ENCODE peak calls at places on chromosome 9, in four cellular contexts. One of them, this sample, is unnamed.

GRCh38 chr9:120571443-120572257 is 8.3 kb downstream of the CDK5RAP2 start:
- DNase-seq in H1: no peak
- DNase-seq in IMR-90: peak; percentile 85
- DNase-seq in mesenchymal stem cell: no peak
- DNase-seq in this sample: no peak

GRCh38 chr9:96116275-96117051 is 185.5 kb downstream of the HSD17B3 start:
- DNase-seq in H1: no peak
- DNase-seq in IMR-90: no peak
- DNase-seq in mesenchymal stem cell: no peak
- DNase-seq in this sample: no peak

GRCh38 chr9:133184971-133185370 is 21.3 kb upstream of the GBGT1 start:
- DNase-seq in H1: no peak
- DNase-seq in IMR-90: peak; percentile 62
- DNase-seq in mesenchymal stem cell: peak; percentile 82
- DNase-seq in this sample: no peak

GRCh38 chr9:127943746-127944145 is 6.1 kb upstream of the DPM2 start:
- DNase-seq in H1: peak; percentile 93
- DNase-seq in IMR-90: peak; percentile 73
- DNase-seq in mesenchymal stem cell: peak; percentile 79
- DNase-seq in this sample: peak; percentile 71

GRCh38 chr9:112664541-112664940 is 53.4 kb downstream of the INIP start:
- DNase-seq in H1: no peak
- DNase-seq in IMR-90: no peak
- DNase-seq in mesenchymal stem cell: no peak
- DNase-seq in this sample: no peak

GRCh38 chr9:130870491-130871381 is 25.9 kb downstream of the QRFP start:
- DNase-seq in H1: no peak
- DNase-seq in IMR-90: no peak
- DNase-seq in mesenchymal stem cell: no peak
- DNase-seq in this sample: no peak

GRCh38 chr9:4315582-4316215 is 15.8 kb upstream of the GLIS3 start:
- DNase-seq in H1: peak; percentile 90
- DNase-seq in IMR-90: peak; percentile 69
- DNase-seq in mesenchymal stem cell: peak; percentile 67
- DNase-seq in this sample: peak; percentile 51

GRCh38 chr9:136059321-136059791 is 35.7 kb downstream of the NACC2 start:
- DNase-seq in H1: no peak
- DNase-seq in IMR-90: no peak
- DNase-seq in mesenchymal stem cell: no peak
- DNase-seq in this sample: no peak

GRCh38 chr9:68844623-68845612 is 139.9 kb downstream of the PIP5K1B start:
- DNase-seq in H1: peak; percentile 71
- DNase-seq in IMR-90: peak; percentile 8
- DNase-seq in mesenchymal stem cell: peak; percentile 23
- DNase-seq in this sample: no peak

GRCh38 chr9:114389612-114390368 is 2.0 kb upstream of the AKNA start:
- DNase-seq in H1: no peak
- DNase-seq in IMR-90: no peak
- DNase-seq in mesenchymal stem cell: no peak
- DNase-seq in this sample: no peak

GRCh38 chr9:116952434-116952805 is 265.3 kb downstream of the TRIM32 start:
- DNase-seq in H1: no peak
- DNase-seq in IMR-90: no peak
- DNase-seq in mesenchymal stem cell: no peak
- DNase-seq in this sample: no peak

GRCh38 chr9:134484479-134484878 is 157.1 kb upstream of the COL5A1 start:
- DNase-seq in H1: no peak
- DNase-seq in IMR-90: no peak
- DNase-seq in mesenchymal stem cell: no peak
- DNase-seq in this sample: no peak

GRCh38 chr9:18666987-18667772 is 193.2 kb downstream of the ADAMTSL1 start:
- DNase-seq in H1: no peak
- DNase-seq in IMR-90: peak; percentile 43
- DNase-seq in mesenchymal stem cell: no peak
- DNase-seq in this sample: no peak

GRCh38 chr9:87579761-87580626 is 82.3 kb downstream of the DAPK1 start:
- DNase-seq in H1: no peak
- DNase-seq in IMR-90: no peak
- DNase-seq in mesenchymal stem cell: peak; percentile 75
- DNase-seq in this sample: no peak

GRCh38 chr9:110580850-110581249 is 1.3 kb upstream of the SVEP1 start:
- DNase-seq in H1: no peak
- DNase-seq in IMR-90: peak; percentile 57
- DNase-seq in mesenchymal stem cell: no peak
- DNase-seq in this sample: no peak

GRCh38 chr9:86126998-86127972 is 27.9 kb upstream of the GOLM1 start:
- DNase-seq in H1: peak; percentile 77
- DNase-seq in IMR-90: peak; percentile 74
- DNase-seq in mesenchymal stem cell: peak; percentile 88
- DNase-seq in this sample: peak; percentile 92

GRCh38 chr9:134561427-134562145 is 80.0 kb upstream of the COL5A1 start:
- DNase-seq in H1: peak; percentile 7
- DNase-seq in IMR-90: no peak
- DNase-seq in mesenchymal stem cell: no peak
- DNase-seq in this sample: no peak

GRCh38 chr9:128155736-128156500 is 4.1 kb upstream of the BBLN start:
- DNase-seq in H1: no peak
- DNase-seq in IMR-90: no peak
- DNase-seq in mesenchymal stem cell: no peak
- DNase-seq in this sample: no peak

GRCh38 chr9:128162215-128163026 is 2.4 kb downstream of the BBLN start:
- DNase-seq in H1: no peak
- DNase-seq in IMR-90: no peak
- DNase-seq in mesenchymal stem cell: no peak
- DNase-seq in this sample: no peak

GRCh38 chr9:112761912-112762651 is 11.5 kb downstream of the SNX30 start:
- DNase-seq in H1: no peak
- DNase-seq in IMR-90: peak; percentile 88
- DNase-seq in mesenchymal stem cell: peak; percentile 80
- DNase-seq in this sample: no peak

GRCh38 chr9:5269249-5269715 is 35.2 kb downstream of the RLN2 start:
- DNase-seq in H1: no peak
- DNase-seq in IMR-90: peak; percentile 54
- DNase-seq in mesenchymal stem cell: peak; percentile 54
- DNase-seq in this sample: no peak

GRCh38 chr9:93120846-93121315 is 13.2 kb downstream of the NINJ1 start:
- DNase-seq in H1: no peak
- DNase-seq in IMR-90: no peak
- DNase-seq in mesenchymal stem cell: no peak
- DNase-seq in this sample: no peak

GRCh38 chr9:89614319-89614892 is 9.6 kb downstream of the GADD45G start:
- DNase-seq in H1: no peak
- DNase-seq in IMR-90: no peak
- DNase-seq in mesenchymal stem cell: peak; percentile 57
- DNase-seq in this sample: no peak

GRCh38 chr9:118533101-118533500 is 828.9 kb downstream of the TLR4 start:
- DNase-seq in H1: no peak
- DNase-seq in IMR-90: no peak
- DNase-seq in mesenchymal stem cell: peak; percentile 17
- DNase-seq in this sample: no peak

GRCh38 chr9:68998344-68998743 is 15.6 kb downstream of the PRKACG start:
- DNase-seq in H1: no peak
- DNase-seq in IMR-90: no peak
- DNase-seq in mesenchymal stem cell: peak; percentile 8
- DNase-seq in this sample: no peak

GRCh38 chr9:129685220-129685932 is 19.9 kb downstream of the PRRX2 start:
- DNase-seq in H1: no peak
- DNase-seq in IMR-90: peak; percentile 63
- DNase-seq in mesenchymal stem cell: peak; percentile 35
- DNase-seq in this sample: no peak

GRCh38 chr9:94613003-94613402 is 19.4 kb upstream of the FBP2 start:
- DNase-seq in H1: no peak
- DNase-seq in IMR-90: no peak
- DNase-seq in mesenchymal stem cell: no peak
- DNase-seq in this sample: no peak

GRCh38 chr9:20197976-20198685 is 409.3 kb upstream of the SLC24A2 start:
- DNase-seq in H1: no peak
- DNase-seq in IMR-90: no peak
- DNase-seq in mesenchymal stem cell: no peak
- DNase-seq in this sample: no peak

GRCh38 chr9:76353280-76353679 is 40.9 kb downstream of the RFK start:
- DNase-seq in H1: no peak
- DNase-seq in IMR-90: no peak
- DNase-seq in mesenchymal stem cell: peak; percentile 14
- DNase-seq in this sample: no peak

GRCh38 chr9:111627260-111627963 is 3.7 kb upstream of the DNAJC25 start:
- DNase-seq in H1: no peak
- DNase-seq in IMR-90: no peak
- DNase-seq in mesenchymal stem cell: no peak
- DNase-seq in this sample: no peak

GRCh38 chr9:87573841-87574342 is 76.2 kb downstream of the DAPK1 start:
- DNase-seq in H1: no peak
- DNase-seq in IMR-90: peak; percentile 34
- DNase-seq in mesenchymal stem cell: no peak
- DNase-seq in this sample: no peak

GRCh38 chr9:75712690-75713089 is 177.8 kb upstream of the PCSK5 start:
- DNase-seq in H1: no peak
- DNase-seq in IMR-90: no peak
- DNase-seq in mesenchymal stem cell: no peak
- DNase-seq in this sample: no peak

GRCh38 chr9:3857673-3858072 is 331.9 kb upstream of the RFX3 start:
- DNase-seq in H1: no peak
- DNase-seq in IMR-90: peak; percentile 77
- DNase-seq in mesenchymal stem cell: peak; percentile 23
- DNase-seq in this sample: no peak

GRCh38 chr9:79166005-79166404 is 405.8 kb upstream of the TLE4 start:
- DNase-seq in H1: no peak
- DNase-seq in IMR-90: peak; percentile 20
- DNase-seq in mesenchymal stem cell: peak; percentile 76
- DNase-seq in this sample: no peak

GRCh38 chr9:128412120-128412790 is 8.4 kb upstream of the CERCAM start:
- DNase-seq in H1: peak; percentile 100
- DNase-seq in IMR-90: peak; percentile 31
- DNase-seq in mesenchymal stem cell: peak; percentile 35
- DNase-seq in this sample: peak; percentile 72

GRCh38 chr9:111944467-111944866 is 47.9 kb downstream of the UGCG start:
- DNase-seq in H1: no peak
- DNase-seq in IMR-90: peak; percentile 74
- DNase-seq in mesenchymal stem cell: peak; percentile 81
- DNase-seq in this sample: no peak

GRCh38 chr9:93043122-93043521 is 15.4 kb upstream of the SUSD3 start:
- DNase-seq in H1: no peak
- DNase-seq in IMR-90: no peak
- DNase-seq in mesenchymal stem cell: no peak
- DNase-seq in this sample: no peak

GRCh38 chr9:137371521-137371941 is 51.4 kb downstream of the EXD3 start:
- DNase-seq in H1: no peak
- DNase-seq in IMR-90: no peak
- DNase-seq in mesenchymal stem cell: no peak
- DNase-seq in this sample: no peak

GRCh38 chr9:129498451-129499376 is 122.2 kb downstream of the C9orf50 start:
- DNase-seq in H1: no peak
- DNase-seq in IMR-90: no peak
- DNase-seq in mesenchymal stem cell: peak; percentile 23
- DNase-seq in this sample: no peak

GRCh38 chr9:129333613-129333960 is 155.5 kb upstream of the IER5L start:
- DNase-seq in H1: peak; percentile 59
- DNase-seq in IMR-90: no peak
- DNase-seq in mesenchymal stem cell: peak; percentile 72
- DNase-seq in this sample: no peak

DNA sequence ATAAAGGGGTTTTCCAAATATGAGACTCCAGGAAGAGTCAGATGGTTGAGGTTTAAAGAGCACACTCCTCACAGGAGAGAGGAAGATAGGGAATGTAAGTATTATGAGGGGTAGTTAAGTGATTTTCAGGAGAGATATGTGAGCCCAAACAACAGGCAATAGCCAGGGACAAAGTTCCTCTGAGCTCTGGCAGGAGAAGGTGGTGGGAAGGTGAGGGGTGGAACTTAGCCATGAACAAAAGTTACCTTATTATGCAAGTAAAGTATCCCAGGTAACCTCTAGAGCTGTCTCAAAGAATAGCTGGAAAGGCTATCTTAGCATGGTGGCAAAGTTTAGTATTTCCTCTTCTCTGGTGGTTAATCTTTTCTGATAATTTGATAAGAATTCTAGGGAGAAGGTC is 450.5 kb upstream of the PTPRD start:
- DNase-seq in H1: no peak
- DNase-seq in IMR-90: no peak
- DNase-seq in mesenchymal stem cell: no peak
- DNase-seq in this sample: no peak
- H3K9me3 ChIP-seq in H1: no peaks in the 10 kb centered on the region
- H3K9me3 ChIP-seq in IMR-90: peaks cover 5% of the 10 kb centered on the region
- H3K9me3 ChIP-seq in mesenchymal stem cell: no peaks in the 10 kb centered on the region
- H3K9me3 ChIP-seq in this sample: no peaks in the 10 kb centered on the region

GRCh38 chr9:124133752-124134151 is 122.2 kb downstream of the LHX2 start:
- DNase-seq in H1: no peak
- DNase-seq in IMR-90: peak; percentile 26
- DNase-seq in mesenchymal stem cell: peak; percentile 38
- DNase-seq in this sample: no peak

GRCh38 chr9:124128568-124128967 is 117.0 kb downstream of the LHX2 start:
- DNase-seq in H1: no peak
- DNase-seq in IMR-90: no peak
- DNase-seq in mesenchymal stem cell: peak; percentile 33
- DNase-seq in this sample: no peak

GRCh38 chr9:124132671-124133147 is 121.1 kb downstream of the LHX2 start:
- DNase-seq in H1: no peak
- DNase-seq in IMR-90: peak; percentile 16
- DNase-seq in mesenchymal stem cell: no peak
- DNase-seq in this sample: no peak

GRCh38 chr9:124127290-124127646 is 115.7 kb downstream of the LHX2 start:
- DNase-seq in H1: no peak
- DNase-seq in IMR-90: no peak
- DNase-seq in mesenchymal stem cell: no peak
- DNase-seq in this sample: no peak

GRCh38 chr9:124130277-124131075 is 118.9 kb downstream of the LHX2 start:
- DNase-seq in H1: no peak
- DNase-seq in IMR-90: no peak
- DNase-seq in mesenchymal stem cell: no peak
- DNase-seq in this sample: no peak
- H4K91ac ChIP-seq in H1: no peak overlapping the region
- H4K91ac ChIP-seq in IMR-90: no peak overlapping the region
- H4K91ac ChIP-seq in mesenchymal stem cell: no peak overlapping the region
- H4K91ac ChIP-seq in this sample: no peak overlapping the region

GRCh38 chr9:97237951-97238851 is 69.3 kb upstream of the CCDC180 start:
- DNase-seq in H1: peak; percentile 86
- DNase-seq in IMR-90: peak; percentile 67
- DNase-seq in mesenchymal stem cell: peak; percentile 77
- DNase-seq in this sample: peak; percentile 65

GRCh38 chr9:97237311-97237786 is 70.1 kb upstream of the CCDC180 start:
- DNase-seq in H1: peak; percentile 52
- DNase-seq in IMR-90: no peak
- DNase-seq in mesenchymal stem cell: no peak
- DNase-seq in this sample: peak; percentile 37
- H3K18ac ChIP-seq in H1: peak overlapping the region; percentile 83
- H3K18ac ChIP-seq in IMR-90: no peak overlapping the region
- H3K18ac ChIP-seq in mesenchymal stem cell: no peak overlapping the region
- H3K18ac ChIP-seq in this sample: peak overlapping the region; percentile 91

DNA sequence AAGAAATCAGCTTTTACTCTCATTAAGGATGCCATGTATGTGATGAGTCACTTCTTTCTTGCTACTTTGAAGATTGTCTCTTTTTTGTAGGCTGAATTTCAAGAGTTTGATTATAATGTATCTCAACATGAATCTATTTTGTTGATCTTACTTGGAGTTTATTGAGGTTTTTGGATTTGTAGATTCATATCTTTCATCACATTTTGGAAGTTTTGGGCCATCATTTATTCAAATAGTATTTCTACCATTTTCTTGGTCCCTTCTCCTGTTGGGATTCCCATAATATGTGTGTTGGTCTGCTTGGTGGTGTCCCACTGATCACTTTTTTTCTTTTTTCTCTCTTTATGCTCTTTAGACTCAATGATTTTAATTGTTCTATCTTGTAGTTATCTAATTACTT is 116.3 kb downstream of the CNTLN start:
- DNase-seq in H1: no peak
- DNase-seq in IMR-90: no peak
- DNase-seq in mesenchymal stem cell: no peak
- DNase-seq in this sample: no peak
- H3K9me3 ChIP-seq in H1: peaks cover 14% of the 10 kb centered on the region
- H3K9me3 ChIP-seq in IMR-90: no peaks in the 10 kb centered on the region
- H3K9me3 ChIP-seq in mesenchymal stem cell: peaks cover 87% of the 10 kb centered on the region
- H3K9me3 ChIP-seq in this sample: peaks cover 14% of the 10 kb centered on the region

This sample was measured in neuronal stem cell.